ENCODE peak calls at places on chromosomes 7 and 10, in seven cellular contexts. N, B, F, X, Q, A and I are unnamed samples.

GRCh38 chr7:66043681-66044497 is 31.7 kb upstream of the ASL start:
- DNase-seq in B (peak; percentile 67), N (peak; percentile 77), A (peak; percentile 81), X (peak; percentile 83), Q (peak; percentile 88), F (no peak), I (peak; percentile 60)

GRCh38 chr7:37921340-37921805 is 933 bp downstream of the EPDR1 start:
- DNase-seq in Q (no peak), A (peak; percentile 57), X (peak; percentile 67), N (peak; percentile 62), B (peak; percentile 33), F (no peak), I (no peak)

GRCh38 chr7:41065663-41066062 is 637.2 kb downstream of the INHBA start:
- DNase-seq in A (no peak), N (no peak), F (no peak), B (no peak), X (no peak), Q (no peak), I (no peak)

GRCh38 chr10:124708922-124709520 is 35.2 kb downstream of the FAM53B start:
- DNase-seq in X (peak; percentile 43), A (no peak), F (no peak), Q (no peak), B (no peak), N (no peak), I (no peak)

GRCh38 chr10:15168781-15169554 is 475 bp upstream of the NMT2 start:
- DNase-seq in B (peak; percentile 96), N (peak; percentile 96), F (peak; percentile 93), A (peak; percentile 96), Q (peak; percentile 98), X (peak; percentile 98), I (peak; percentile 94)

GRCh38 chr7:151366872-151367207 is 25.2 kb downstream of the NUB1 start:
- DNase-seq in Q (no peak), N (peak; percentile 46), A (no peak), X (no peak), F (no peak), B (no peak), I (no peak)

GRCh38 chr7:28178537-28178936 is 2.1 kb downstream of the JAZF1 start:
- DNase-seq in Q (no peak), F (no peak), A (no peak), B (no peak), X (no peak), N (no peak), I (no peak)

GRCh38 chr7:15332962-15333361 is 228.9 kb downstream of the AGMO start:
- DNase-seq in X (no peak), Q (no peak), F (no peak), B (no peak), N (no peak), A (no peak), I (no peak)

GRCh38 chr7:27579565-27579964 is 83.1 kb downstream of the HIBADH start:
- DNase-seq in A (no peak), Q (no peak), F (no peak), B (no peak), N (no peak), X (no peak), I (no peak)

GRCh38 chr10:1420663-1421362 is 316.5 kb downstream of the ADARB2 start:
- DNase-seq in B (no peak), N (peak; percentile 71), Q (peak; percentile 82), F (peak; percentile 91), A (peak; percentile 65), X (no peak), I (no peak)

GRCh38 chr10:91883549-91884542 is 25.4 kb downstream of the FGFBP3 start:
- DNase-seq in Q (no peak), X (peak; percentile 49), A (no peak), F (no peak), N (peak; percentile 45), B (peak; percentile 43), I (peak; percentile 74)

GRCh38 chr7:57364933-57365710 is 84.9 kb upstream of the ZNF716 start:
- DNase-seq in A (no peak), Q (no peak), N (no peak), F (no peak), X (no peak), B (no peak), I (no peak)

GRCh38 chr7:138864667-138865066 is 66.7 kb upstream of the ATP6V0A4 start:
- DNase-seq in F (no peak), B (no peak), A (no peak), X (no peak), Q (no peak), N (no peak), I (no peak)

GRCh38 chr7:2971914-2972530 is 71.6 kb downstream of the CARD11 start:
- DNase-seq in F (peak; percentile 52), N (no peak), Q (no peak), B (no peak), A (no peak), X (no peak), I (no peak)

GRCh38 chr7:40700653-40701475 is 566.1 kb downstream of the SUGCT start:
- DNase-seq in B (no peak), X (no peak), Q (no peak), F (peak; percentile 17), N (no peak), A (no peak), I (no peak)

DNA sequence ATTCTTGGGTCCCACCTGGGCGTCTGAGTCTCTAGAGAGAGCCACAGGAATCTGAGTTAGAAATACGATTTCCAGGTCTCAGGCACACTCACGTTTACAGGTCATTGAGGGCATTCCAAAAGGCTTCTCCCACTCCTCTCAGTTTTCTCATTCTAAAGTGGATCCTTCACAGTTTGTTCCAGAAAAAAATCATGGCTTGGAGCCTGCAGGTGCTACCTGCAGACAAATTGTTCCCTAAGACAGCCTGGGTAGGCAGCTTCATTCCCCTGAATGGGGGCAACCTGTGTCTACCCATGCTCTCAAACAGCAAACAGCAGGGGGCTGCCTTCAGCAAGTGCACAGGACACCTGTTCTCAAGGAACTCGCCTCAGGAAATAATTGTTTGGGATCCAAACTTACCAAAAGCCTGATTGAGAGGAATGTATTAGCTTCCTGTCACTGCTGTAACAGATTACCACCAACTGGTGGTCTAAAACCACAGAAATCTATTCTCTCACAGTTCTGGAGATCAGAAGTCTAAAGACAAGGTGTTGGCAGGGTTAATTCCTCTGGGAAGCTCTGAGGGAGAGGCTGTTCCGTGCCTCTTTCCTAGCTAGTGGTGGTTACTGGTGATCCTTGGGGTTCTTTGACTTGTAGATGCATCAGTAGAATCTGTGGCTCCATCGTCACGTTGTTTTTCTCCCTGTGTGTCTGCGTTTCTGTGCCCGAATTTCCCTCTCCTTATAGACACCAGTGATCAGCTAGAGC is 117.2 kb downstream of the RAB11FIP2 start:
- DNase-seq in X (no peak), F (no peak), A (no peak), Q (no peak), B (no peak), N (no peak), I (no peak)
- TF ChIP-seq CTCF in X (no peak), F (no peak), A (no peak), Q (no peak), B (no peak), N (no peak), I (no peak)

DNA sequence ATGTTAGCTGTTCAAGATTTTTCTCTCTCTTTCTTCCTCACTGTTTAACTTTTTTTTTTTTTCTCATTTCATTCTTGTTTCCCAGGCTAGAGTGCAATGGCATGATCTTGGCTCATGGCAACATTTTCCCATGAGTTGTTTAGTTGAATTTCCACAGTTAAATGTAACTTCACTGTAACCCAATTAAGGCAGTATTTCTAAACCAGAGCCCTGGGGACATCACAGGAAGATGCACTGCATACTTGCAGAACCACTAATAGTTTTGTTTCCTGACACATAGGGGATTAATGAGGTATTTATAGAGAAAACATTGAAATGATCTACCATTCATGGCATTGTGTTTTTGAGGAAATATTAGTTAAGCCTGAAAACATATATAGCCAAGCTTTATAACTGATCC is 795.6 kb upstream of the GHITM start:
- DNase-seq in A (no peak), B (no peak), X (no peak), Q (no peak), N (no peak), F (no peak), I (no peak)
- H3K4me1 ChIP-seq in A (no peaks in the 10 kb centered on the region), B (no peaks in the 10 kb centered on the region), X (no peaks in the 10 kb centered on the region), Q (no peaks in the 10 kb centered on the region), N (no peaks in the 10 kb centered on the region), F (no peaks in the 10 kb centered on the region), I (no peaks in the 10 kb centered on the region)

GRCh38 chr7:107661865-107662379 is 1.3 kb downstream of the SLC26A4 start:
- DNase-seq in N (no peak), A (no peak), X (no peak), B (no peak), F (no peak), Q (no peak), I (no peak)

GRCh38 chr7:107658467-107658866 is 2.2 kb upstream of the SLC26A4 start:
- DNase-seq in N (no peak), Q (no peak), A (no peak), B (no peak), F (no peak), X (no peak), I (no peak)

GRCh38 chr7:107661081-107661864 is 645 bp downstream of the SLC26A4 start:
- DNase-seq in A (peak; percentile 74), X (peak; percentile 63), N (peak; percentile 76), Q (peak; percentile 78), F (no peak), B (peak; percentile 63), I (no peak)

GRCh38 chr7:107659666-107660065 is 962 bp upstream of the SLC26A4 start:
- DNase-seq in A (no peak), N (no peak), Q (no peak), F (no peak), B (no peak), X (no peak), I (no peak)

GRCh38 chr7:107660381-107661080 is at the start of gene SLC26A4:
- DNase-seq in Q (no peak), N (peak; percentile 2), X (no peak), A (no peak), B (no peak), F (no peak), I (no peak)
- H3K9me3 ChIP-seq in Q (no peaks in the 10 kb centered on the region), N (no peaks in the 10 kb centered on the region), X (no peaks in the 10 kb centered on the region), A (no peaks in the 10 kb centered on the region), B (no peaks in the 10 kb centered on the region), F (no peaks in the 10 kb centered on the region), I (no peaks in the 10 kb centered on the region)

GRCh38 chr7:94298943-94299342 is 95.8 kb upstream of the COL1A2 start:
- DNase-seq in B (no peak), N (no peak), F (no peak), Q (no peak), X (no peak), A (no peak), I (no peak)

GRCh38 chr7:94296886-94297285 is 97.8 kb upstream of the COL1A2 start:
- DNase-seq in Q (no peak), B (no peak), A (no peak), X (no peak), F (no peak), N (no peak), I (no peak)

GRCh38 chr7:94294471-94295131 is 100.1 kb upstream of the COL1A2 start:
- DNase-seq in F (no peak), B (no peak), A (no peak), Q (no peak), N (no peak), X (no peak), I (no peak)

GRCh38 chr7:94297397-94297838 is 97.3 kb upstream of the COL1A2 start:
- DNase-seq in F (no peak), N (peak; percentile 35), X (peak; percentile 78), B (peak; percentile 77), Q (no peak), A (no peak), I (peak; percentile 83)

GRCh38 chr7:94295805-94296204 is 98.9 kb upstream of the COL1A2 start:
- DNase-seq in B (no peak), Q (no peak), A (no peak), N (no peak), X (no peak), F (no peak), I (no peak)
- TF ChIP-seq CTCF in B (peak; percentile 24), Q (peak; percentile 44), A (peak; percentile 41), N (peak; percentile 27), X (peak; percentile 26), F (no peak), I (peak; percentile 33)